ENCODE peak calls at places on chromosomes 11 and 22, in eight cellular contexts. U is activated CD4-positive, alpha-beta T cell treated with anti-CD3 and anti-CD28 coated beads, Interleukin-2, amount 10 ng/mL, durations not matched to agents 7 days and 5 days; B is NCI-H1092 treated with DMSO at 0.1 percent for 48 hours; N is memory B cell; X is spleen; W is renal cortical epithelial cell; Q is EL; G is fibroblast of mammary gland. H is an unnamed sample.

GRCh38 chr22:31272522-31273446 is 19.5 kb downstream of the PIK3IP1 start:
- DNase-seq in U (peak), B (peak), N (peak), X (no peak), W (peak), Q (peak), G (peak), H (peak)

GRCh38 chr11:110053848-110054414 is 39.3 kb upstream of the ZC3H12C start:
- DNase-seq in U (no peak), B (no peak), N (no peak), X (no peak), W (no peak), Q (no peak), G (no peak), H (no peak)

GRCh38 chr22:17706451-17706900 is 67.8 kb downstream of the BID start:
- DNase-seq in U (peak), B (no peak), N (peak), X (no peak), W (peak), Q (peak), G (peak), H (peak)

GRCh38 chr22:19057539-19057938 is 64.7 kb downstream of the DGCR2 start:
- DNase-seq in U (no peak), B (no peak), N (no peak), X (peak), W (no peak), Q (no peak), G (no peak), H (no peak)

GRCh38 chr11:10289765-10290420 is 4.1 kb downstream of the SBF2 start:
- DNase-seq in U (no peak), B (no peak), N (no peak), X (no peak), W (no peak), Q (no peak), G (no peak), H (no peak)

GRCh38 chr22:27754247-27754887 is 47.2 kb downstream of the MN1 start:
- DNase-seq in U (no peak), B (peak), N (no peak), X (peak), W (peak), Q (no peak), G (no peak), H (peak)

GRCh38 chr22:24952837-24953293 is 349 bp downstream of the KIAA1671 start:
- DNase-seq in U (no peak), B (peak), N (no peak), X (peak), W (peak), Q (peak), G (peak), H (peak)

GRCh38 chr22:23781065-23781464 is 5.7 kb upstream of the SMARCB1 start:
- DNase-seq in U (no peak), B (no peak), N (no peak), X (no peak), W (no peak), Q (no peak), G (no peak), H (no peak)

H was measured in left kidney.